ENCODE peak calls at places on chromosomes 5 and 9, in six cellular contexts. L is uterus, W is suprapubic skin, Y is stomach, T is endothelial cell of umbilical vein, D is IMR-90. C is an unnamed sample.
A peak's percentile ranks its signal among the peaks of the same experiment; 100 is the strongest.

GRCh38 chr5:142275496-142275895 is 49.3 kb downstream of the SPRY4 start:
- DNase-seq in L (no peak), W (no peak), Y (no peak), T (no peak), D (no peak), C (no peak)

GRCh38 chr9:126671381-126671831 is 57.7 kb downstream of the LMX1B start:
- DNase-seq in L (no peak), W (no peak), Y (no peak), T (no peak), D (no peak), C (no peak)

GRCh38 chr9:93670208-93671029 is 94.0 kb downstream of the PHF2 start:
- DNase-seq in L (peak; percentile 9), W (peak; percentile 77), Y (peak; percentile 14), T (no peak), D (peak; percentile 13), C (peak; percentile 41)

GRCh38 chr5:68547049-68547448 is 331.5 kb downstream of the PIK3R1 start:
- DNase-seq in L (no peak), W (no peak), Y (no peak), T (no peak), D (no peak), C (no peak)

GRCh38 chr9:116094846-116095245 is 58.7 kb upstream of the PAPPA start:
- DNase-seq in L (no peak), W (no peak), Y (no peak), T (no peak), D (peak; percentile 67), C (no peak)

GRCh38 chr9:92345582-92345981 is 19.8 kb downstream of the CENPP start:
- DNase-seq in L (no peak), W (no peak), Y (no peak), T (no peak), D (no peak), C (no peak)

GRCh38 chr5:79845448-79846197 is 145.4 kb downstream of the MTX3 start:
- DNase-seq in L (peak; percentile 56), W (peak; percentile 58), Y (no peak), T (no peak), D (peak; percentile 89), C (no peak)

GRCh38 chr5:79582186-79582585 is 30.1 kb upstream of the TENT2 start:
- DNase-seq in L (no peak), W (no peak), Y (no peak), T (no peak), D (no peak), C (no peak)

GRCh38 chr5:1255081-1255561 is 29.9 kb downstream of the SLC6A18 start:
- DNase-seq in L (no peak), W (no peak), Y (no peak), T (no peak), D (no peak), C (peak; percentile 26)

GRCh38 chr5:151632524-151632923 is 41.4 kb upstream of the FAT2 start:
- DNase-seq in L (no peak), W (no peak), Y (no peak), T (no peak), D (no peak), C (no peak)

GRCh38 chr5:99243111-99243510 is 314.3 kb upstream of the CHD1 start:
- DNase-seq in L (no peak), W (no peak), Y (no peak), T (no peak), D (no peak), C (no peak)

GRCh38 chr9:4638968-4639367 is 23.1 kb upstream of the PLPP6 start:
- DNase-seq in L (no peak), W (no peak), Y (no peak), T (no peak), D (no peak), C (no peak)

GRCh38 chr5:132871459-132871858 is 2.0 kb upstream of the LEAP2 start:
- DNase-seq in L (no peak), W (no peak), Y (no peak), T (no peak), D (no peak), C (no peak)

GRCh38 chr5:132873119-132873929 is at the start of gene LEAP2:
- DNase-seq in L (no peak), W (no peak), Y (peak; percentile 39), T (no peak), D (peak; percentile 39), C (no peak)

GRCh38 chr5:132870801-132871200 is 2.7 kb upstream of the LEAP2 start:
- DNase-seq in L (no peak), W (no peak), Y (no peak), T (no peak), D (no peak), C (no peak)

GRCh38 chr5:132872788-132873118 is 715 bp upstream of the LEAP2 start:
- DNase-seq in L (no peak), W (no peak), Y (no peak), T (no peak), D (no peak), C (no peak)

DNA sequence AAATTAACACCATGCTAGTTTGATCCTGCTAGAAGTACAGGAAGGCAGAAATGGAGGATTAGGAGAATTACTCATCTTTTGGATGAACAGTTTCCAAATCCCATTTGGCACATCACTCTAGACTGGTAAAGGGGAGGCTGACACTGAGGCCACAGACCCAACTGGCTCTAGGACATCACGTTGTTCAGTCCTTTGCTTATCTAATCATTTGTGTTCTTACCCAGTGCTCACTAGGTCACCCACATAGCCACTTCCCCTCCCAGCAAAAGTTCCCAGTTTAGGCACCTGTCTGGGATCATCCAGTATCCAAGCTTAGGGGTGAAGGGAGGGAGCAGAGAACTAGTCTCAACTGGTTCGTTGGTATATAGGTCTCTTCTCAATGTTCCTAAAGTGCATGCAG is 1.6 kb upstream of the LEAP2 start:
- DNase-seq in L (no peak), W (no peak), Y (no peak), T (no peak), D (no peak), C (no peak)
- TF ChIP-seq POLR2A in L (no peak), W (no peak), Y (no peak), T (no peak), D (no peak), C (no peak)

GRCh38 chr5:53426878-53427277 is 53.6 kb upstream of the FST start:
- DNase-seq in L (no peak), W (no peak), Y (no peak), T (no peak), D (no peak), C (no peak)

GRCh38 chr5:53426517-53426839 is 54.0 kb upstream of the FST start:
- DNase-seq in L (no peak), W (no peak), Y (no peak), T (no peak), D (no peak), C (no peak)

GRCh38 chr5:53427965-53428364 is 52.5 kb upstream of the FST start:
- DNase-seq in L (no peak), W (no peak), Y (no peak), T (no peak), D (no peak), C (no peak)

GRCh38 chr5:53424691-53425597 is 55.5 kb upstream of the FST start:
- DNase-seq in L (no peak), W (no peak), Y (no peak), T (no peak), D (no peak), C (no peak)

DNA sequence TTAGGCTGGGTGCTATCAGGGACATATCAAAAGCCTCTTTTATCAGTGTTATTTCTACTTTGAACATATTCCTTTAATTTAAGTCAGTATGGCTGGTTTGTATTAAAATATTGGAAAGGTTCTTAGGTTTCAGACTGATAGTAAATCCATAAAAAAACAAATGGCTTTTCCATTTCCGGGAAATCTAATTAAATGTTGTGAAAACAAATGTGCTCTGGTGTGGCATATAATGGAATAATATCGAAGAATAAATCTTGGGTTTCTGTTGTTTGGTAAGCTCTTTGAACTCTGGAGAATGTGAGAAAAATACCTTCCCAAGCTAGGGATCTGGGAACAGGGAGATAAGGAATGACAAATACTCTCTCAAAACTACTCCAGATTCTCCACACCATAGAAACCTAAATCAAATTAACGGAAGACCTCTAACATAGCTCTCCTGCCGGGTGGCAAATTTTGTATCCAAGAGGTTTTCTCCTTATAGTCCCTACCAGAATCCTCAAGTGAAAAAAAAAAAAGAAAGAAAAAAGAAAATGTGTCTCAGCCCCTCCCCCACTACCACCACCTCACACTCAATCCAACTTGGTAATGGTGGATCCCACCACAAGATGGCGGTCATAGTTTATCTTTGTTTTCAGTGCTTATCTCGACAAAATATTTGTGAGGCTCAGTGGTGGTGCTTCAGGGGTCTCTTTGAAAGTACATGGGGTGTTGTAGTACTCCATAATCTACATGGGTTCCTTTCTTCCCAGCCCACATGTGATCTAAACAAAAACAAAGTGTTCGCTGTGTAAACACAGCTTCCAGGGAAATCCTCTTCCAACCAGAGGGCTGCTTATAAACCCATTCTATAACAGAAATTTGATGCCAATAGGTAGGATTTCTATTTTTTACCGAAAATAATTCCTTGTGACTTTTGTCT is 54.6 kb upstream of the FST start:
- DNase-seq in L (no peak), W (no peak), Y (no peak), T (no peak), D (no peak), C (no peak)
- H3K27ac ChIP-seq in L (no peak overlapping the region), W (no peak overlapping the region), Y (no peak overlapping the region), T (no peak overlapping the region), D (no peak overlapping the region), C (no peak overlapping the region)

GRCh38 chr9:6758418-6759113 is 793 bp downstream of the KDM4C start:
- DNase-seq in L (peak; percentile 35), W (peak; percentile 81), Y (peak; percentile 66), T (peak; percentile 67), D (peak; percentile 51), C (peak; percentile 63)
- TF ChIP-seq POLR2A in L (no peak), W (no peak), Y (no peak), T (no peak), D (peak; percentile 21), C (peak; percentile 46)

DNA sequence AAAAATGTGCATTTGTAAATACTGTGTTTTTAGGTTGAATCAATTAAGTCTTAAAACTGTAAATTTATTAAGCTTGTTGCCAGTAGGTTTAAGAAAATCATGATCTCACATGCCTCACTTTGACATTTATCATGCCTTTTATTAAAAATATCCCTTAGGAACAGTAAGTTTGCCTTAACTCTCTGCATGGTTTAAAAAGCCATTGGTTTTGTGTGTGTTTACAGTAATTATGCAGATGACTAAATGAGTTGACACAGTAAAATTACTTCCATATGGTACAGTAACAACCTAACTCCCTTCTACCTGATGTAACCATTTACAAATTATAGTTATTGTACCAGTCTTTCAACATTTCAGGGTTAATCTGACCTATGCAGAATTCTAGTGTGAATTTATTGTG is 6.5 kb downstream of the RPS6 start:
- DNase-seq in L (no peak), W (no peak), Y (no peak), T (no peak), D (no peak), C (no peak)
- H3K27ac ChIP-seq in L (no peak overlapping the region), W (no peak overlapping the region), Y (no peak overlapping the region), T (no peak overlapping the region), D (no peak overlapping the region), C (no peak overlapping the region)

GRCh38 chr5:10760033-10760975 is 730 bp downstream of the DAP start:
- DNase-seq in L (peak; percentile 46), W (no peak), Y (peak; percentile 78), T (peak; percentile 84), D (peak; percentile 59), C (peak; percentile 76)

GRCh38 chr5:10761842-10762165 is 770 bp upstream of the DAP start:
- DNase-seq in L (peak; percentile 31), W (no peak), Y (no peak), T (peak; percentile 62), D (peak; percentile 15), C (peak; percentile 38)

GRCh38 chr5:10762776-10763500 is 1.9 kb upstream of the DAP start:
- DNase-seq in L (no peak), W (no peak), Y (no peak), T (no peak), D (peak; percentile 62), C (no peak)

GRCh38 chr5:10762178-10762775 is 1.2 kb upstream of the DAP start:
- DNase-seq in L (peak; percentile 73), W (no peak), Y (peak; percentile 43), T (peak; percentile 61), D (no peak), C (no peak)

GRCh38 chr5:10760976-10761841 is at the start of gene DAP:
- DNase-seq in L (peak; percentile 87), W (peak; percentile 88), Y (peak; percentile 92), T (peak; percentile 85), D (peak; percentile 88), C (peak; percentile 88)
- TF ChIP-seq POLR2A in L (peak; percentile 79), W (peak; percentile 18), Y (no peak), T (peak; percentile 59), D (peak; percentile 87), C (peak; percentile 83)